ENCODE peak calls at places on chromosomes 13 and 19, in four cellular contexts. One of them, this sample, is unnamed.
A peak's percentile ranks its signal among the peaks of the same experiment; 100 is the strongest.

GRCh38 chr19:39795001-39795400 is 16.3 kb downstream of the LEUTX start:
- DNase-seq in IMR-90: no peak
- DNase-seq in body of pancreas: no peak
- DNase-seq in heart left ventricle: no peak
- DNase-seq in this sample: no peak

GRCh38 chr19:35295792-35296462 is 4.0 kb downstream of the MAG start:
- DNase-seq in body of pancreas: no peak
- DNase-seq in heart left ventricle: no peak
- DNase-seq in IMR-90: no peak
- DNase-seq in this sample: no peak

GRCh38 chr13:66996503-66996902 is 233.6 kb downstream of the PCDH9 start:
- DNase-seq in heart left ventricle: no peak
- DNase-seq in IMR-90: peak; percentile 18
- DNase-seq in body of pancreas: no peak
- DNase-seq in this sample: no peak

GRCh38 chr19:16588089-16588823 is 16.0 kb upstream of the SLC35E1 start:
- DNase-seq in IMR-90: peak; percentile 19
- DNase-seq in heart left ventricle: no peak
- DNase-seq in body of pancreas: peak; percentile 81
- DNase-seq in this sample: peak; percentile 79

GRCh38 chr13:42832341-42833153 is 51.2 kb downstream of the FAM216B start:
- DNase-seq in IMR-90: peak; percentile 94
- DNase-seq in body of pancreas: peak; percentile 41
- DNase-seq in heart left ventricle: no peak
- DNase-seq in this sample: no peak

GRCh38 chr19:5695649-5696195 is 5.6 kb downstream of the RPL36 start:
- DNase-seq in IMR-90: no peak
- DNase-seq in body of pancreas: no peak
- DNase-seq in heart left ventricle: no peak
- DNase-seq in this sample: peak; percentile 51

GRCh38 chr13:76570485-76570884 is 315.7 kb downstream of the KCTD12 start:
- DNase-seq in IMR-90: no peak
- DNase-seq in body of pancreas: no peak
- DNase-seq in heart left ventricle: no peak
- DNase-seq in this sample: no peak

GRCh38 chr19:4328243-4328990 is 10.2 kb downstream of the STAP2 start:
- DNase-seq in heart left ventricle: peak; percentile 97
- DNase-seq in IMR-90: peak; percentile 74
- DNase-seq in body of pancreas: peak; percentile 84
- DNase-seq in this sample: peak; percentile 97

GRCh38 chr19:40089462-40089861 is 1.3 kb downstream of the ZNF780A start:
- DNase-seq in heart left ventricle: peak; percentile 40
- DNase-seq in body of pancreas: peak; percentile 5
- DNase-seq in IMR-90: peak; percentile 8
- DNase-seq in this sample: no peak

GRCh38 chr13:27942972-27943371 is 23.2 kb downstream of the PDX1 start:
- DNase-seq in body of pancreas: no peak
- DNase-seq in IMR-90: no peak
- DNase-seq in heart left ventricle: no peak
- DNase-seq in this sample: no peak

GRCh38 chr19:56076413-56076998 is 44.6 kb downstream of the ZNF787 start:
- DNase-seq in heart left ventricle: no peak
- DNase-seq in IMR-90: peak; percentile 50
- DNase-seq in body of pancreas: peak; percentile 65
- DNase-seq in this sample: peak; percentile 46

GRCh38 chr13:108508263-108508662 is 121.1 kb upstream of the MYO16 start:
- DNase-seq in heart left ventricle: no peak
- DNase-seq in IMR-90: peak; percentile 29
- DNase-seq in body of pancreas: no peak
- DNase-seq in this sample: no peak

GRCh38 chr19:38360351-38360750 is 14.0 kb upstream of the PSMD8 start:
- DNase-seq in heart left ventricle: no peak
- DNase-seq in body of pancreas: no peak
- DNase-seq in IMR-90: no peak
- DNase-seq in this sample: no peak

GRCh38 chr13:22883262-22883840 is 297.4 kb upstream of the SGCG start:
- DNase-seq in heart left ventricle: no peak
- DNase-seq in body of pancreas: no peak
- DNase-seq in IMR-90: no peak
- DNase-seq in this sample: no peak

GRCh38 chr19:4738734-4739133 is 15.1 kb upstream of the DPP9 start:
- DNase-seq in IMR-90: no peak
- DNase-seq in heart left ventricle: no peak
- DNase-seq in body of pancreas: no peak
- DNase-seq in this sample: no peak

GRCh38 chr19:33532859-33533455 is 11.4 kb upstream of the PEPD start:
- DNase-seq in body of pancreas: no peak
- DNase-seq in IMR-90: no peak
- DNase-seq in heart left ventricle: no peak
- DNase-seq in this sample: no peak

GRCh38 chr19:38173324-38174041 is 50.5 kb downstream of the DPF1 start:
- DNase-seq in IMR-90: peak; percentile 36
- DNase-seq in heart left ventricle: peak; percentile 92
- DNase-seq in body of pancreas: peak; percentile 64
- DNase-seq in this sample: no peak

GRCh38 chr13:78621086-78621485 is 17.7 kb upstream of the POU4F1 start:
- DNase-seq in heart left ventricle: no peak
- DNase-seq in body of pancreas: no peak
- DNase-seq in IMR-90: no peak
- DNase-seq in this sample: no peak

GRCh38 chr13:65985632-65986031 is 1244.5 kb downstream of the PCDH9 start:
- DNase-seq in body of pancreas: no peak
- DNase-seq in IMR-90: no peak
- DNase-seq in heart left ventricle: no peak
- DNase-seq in this sample: peak; percentile 2

GRCh38 chr19:1933942-1934341 is 7.0 kb upstream of the CSNK1G2 start:
- DNase-seq in body of pancreas: no peak
- DNase-seq in heart left ventricle: no peak
- DNase-seq in IMR-90: no peak
- DNase-seq in this sample: no peak

GRCh38 chr13:82674546-82674945 is 1207.7 kb downstream of the SLITRK1 start:
- DNase-seq in body of pancreas: no peak
- DNase-seq in IMR-90: no peak
- DNase-seq in heart left ventricle: no peak
- DNase-seq in this sample: no peak

GRCh38 chr13:82678052-82678451 is 1204.2 kb downstream of the SLITRK1 start:
- DNase-seq in body of pancreas: no peak
- DNase-seq in IMR-90: no peak
- DNase-seq in heart left ventricle: no peak
- DNase-seq in this sample: no peak

GRCh38 chr13:82675024-82675423 is 1207.2 kb downstream of the SLITRK1 start:
- DNase-seq in heart left ventricle: no peak
- DNase-seq in IMR-90: no peak
- DNase-seq in body of pancreas: no peak
- DNase-seq in this sample: no peak

DNA sequence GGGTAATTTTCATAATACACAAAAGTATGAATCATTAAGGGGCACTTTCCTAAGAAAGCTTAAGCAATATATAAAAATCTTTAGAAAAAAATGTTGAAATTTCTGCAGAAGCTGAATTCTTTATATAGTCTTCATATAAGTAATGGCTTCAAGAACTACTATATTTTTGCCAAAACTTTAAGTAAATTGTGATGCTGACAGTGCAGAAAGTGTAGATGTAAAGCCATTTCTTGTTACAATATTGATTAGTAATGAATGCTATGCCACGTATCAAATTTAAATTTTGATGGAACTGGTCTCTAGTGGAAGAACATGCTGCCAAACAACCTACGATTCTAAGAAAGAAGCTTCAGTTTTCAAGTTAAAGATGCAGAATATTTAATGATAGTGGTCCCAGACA is 1210.0 kb downstream of the SLITRK1 start:
- DNase-seq in body of pancreas: no peak
- DNase-seq in IMR-90: no peak
- DNase-seq in heart left ventricle: no peak
- DNase-seq in this sample: no peak
- TF ChIP-seq POLR2A in body of pancreas: no peak
- TF ChIP-seq POLR2A in IMR-90: no peak
- TF ChIP-seq POLR2A in heart left ventricle: no peak
- TF ChIP-seq POLR2A in this sample: no peak

GRCh38 chr13:47719164-47719563 is 281.9 kb downstream of the SUCLA2 start:
- DNase-seq in heart left ventricle: no peak
- DNase-seq in IMR-90: no peak
- DNase-seq in body of pancreas: no peak
- DNase-seq in this sample: no peak

GRCh38 chr13:47726394-47726793 is 274.7 kb downstream of the SUCLA2 start:
- DNase-seq in IMR-90: no peak
- DNase-seq in body of pancreas: no peak
- DNase-seq in heart left ventricle: no peak
- DNase-seq in this sample: no peak

DNA sequence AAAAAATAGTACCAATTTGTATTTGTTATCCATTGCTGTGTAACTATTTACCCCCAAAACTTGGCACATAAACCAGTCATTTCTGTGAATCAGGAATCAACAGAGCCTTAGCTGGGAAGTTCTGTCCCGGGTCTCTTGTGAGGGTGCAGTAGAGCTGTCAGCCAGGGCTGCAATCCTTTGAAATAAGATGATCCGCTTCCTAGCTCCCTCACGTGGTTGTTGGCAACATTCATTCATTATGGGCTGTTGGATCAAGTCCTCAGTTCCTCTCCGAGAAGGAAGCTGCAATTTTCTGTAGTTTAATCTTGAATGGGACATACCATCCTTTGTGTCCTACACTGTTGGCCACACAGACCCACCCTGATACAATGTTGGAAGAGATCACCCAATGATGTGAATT is 277.2 kb downstream of the SUCLA2 start:
- DNase-seq in body of pancreas: no peak
- DNase-seq in IMR-90: no peak
- DNase-seq in heart left ventricle: no peak
- DNase-seq in this sample: no peak
- TF ChIP-seq CTCF in body of pancreas: no peak
- TF ChIP-seq CTCF in IMR-90: no peak
- TF ChIP-seq CTCF in heart left ventricle: no peak
- TF ChIP-seq CTCF in this sample: no peak

GRCh38 chr13:41139296-41139966 is 6.8 kb upstream of the KBTBD6 start:
- DNase-seq in IMR-90: peak; percentile 66
- DNase-seq in body of pancreas: no peak
- DNase-seq in heart left ventricle: no peak
- DNase-seq in this sample: no peak
- H3K4me3 ChIP-seq in IMR-90: peak overlapping the region; percentile 40
- H3K4me3 ChIP-seq in body of pancreas: no peak overlapping the region
- H3K4me3 ChIP-seq in heart left ventricle: no peak overlapping the region
- H3K4me3 ChIP-seq in this sample: no peak overlapping the region

DNA sequence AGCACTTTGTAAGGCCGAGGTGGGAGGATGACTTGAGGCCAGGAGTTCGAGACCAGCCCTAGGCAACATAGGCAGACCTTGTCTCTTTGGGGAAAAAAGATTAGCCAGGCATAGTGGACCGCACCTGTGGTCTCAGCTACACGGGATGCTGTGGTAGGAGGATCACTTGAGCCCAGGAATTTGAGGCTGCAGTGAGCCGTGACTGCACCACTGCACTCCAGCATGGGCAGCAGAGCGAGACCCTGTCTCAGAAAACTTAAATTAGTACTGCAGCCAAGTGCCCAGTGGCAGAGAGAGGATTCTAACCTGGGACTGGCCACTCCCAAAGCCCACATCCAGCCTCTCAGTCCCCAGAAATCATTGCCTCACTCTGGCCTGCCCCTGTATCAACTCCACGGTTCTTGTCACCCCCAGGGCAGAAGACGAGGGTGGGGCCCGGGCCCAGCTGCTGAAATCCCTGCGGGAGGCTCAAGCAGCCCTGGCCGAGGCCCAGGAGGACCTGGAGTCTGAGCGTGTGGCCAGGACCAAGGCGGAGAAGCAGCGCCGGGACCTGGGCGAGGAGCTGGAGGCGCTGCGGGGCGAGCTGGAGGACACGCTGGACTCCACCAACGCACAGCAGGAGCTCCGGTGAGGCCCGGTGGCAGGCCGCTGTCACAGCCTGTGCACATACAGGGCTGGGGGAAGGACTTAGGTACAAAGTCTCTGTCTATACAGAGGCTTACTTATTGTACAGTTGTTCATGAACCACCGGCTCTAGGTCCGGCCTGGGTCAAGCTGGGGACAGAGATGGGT is 53.4 kb downstream of the KCNC3 start:
- DNase-seq in IMR-90: no peak
- DNase-seq in heart left ventricle: no peak
- DNase-seq in body of pancreas: no peak
- DNase-seq in this sample: peak; percentile 75
- TF ChIP-seq POLR2A in IMR-90: no peak
- TF ChIP-seq POLR2A in heart left ventricle: no peak
- TF ChIP-seq POLR2A in body of pancreas: no peak
- TF ChIP-seq POLR2A in this sample: no peak

GRCh38 chr13:34345601-34345939 is 527.6 kb downstream of the RFC3 start:
- DNase-seq in heart left ventricle: no peak
- DNase-seq in IMR-90: no peak
- DNase-seq in body of pancreas: no peak
- DNase-seq in this sample: no peak
- TF ChIP-seq CTCF in heart left ventricle: no peak
- TF ChIP-seq CTCF in IMR-90: no peak
- TF ChIP-seq CTCF in body of pancreas: no peak
- TF ChIP-seq CTCF in this sample: no peak

DNA sequence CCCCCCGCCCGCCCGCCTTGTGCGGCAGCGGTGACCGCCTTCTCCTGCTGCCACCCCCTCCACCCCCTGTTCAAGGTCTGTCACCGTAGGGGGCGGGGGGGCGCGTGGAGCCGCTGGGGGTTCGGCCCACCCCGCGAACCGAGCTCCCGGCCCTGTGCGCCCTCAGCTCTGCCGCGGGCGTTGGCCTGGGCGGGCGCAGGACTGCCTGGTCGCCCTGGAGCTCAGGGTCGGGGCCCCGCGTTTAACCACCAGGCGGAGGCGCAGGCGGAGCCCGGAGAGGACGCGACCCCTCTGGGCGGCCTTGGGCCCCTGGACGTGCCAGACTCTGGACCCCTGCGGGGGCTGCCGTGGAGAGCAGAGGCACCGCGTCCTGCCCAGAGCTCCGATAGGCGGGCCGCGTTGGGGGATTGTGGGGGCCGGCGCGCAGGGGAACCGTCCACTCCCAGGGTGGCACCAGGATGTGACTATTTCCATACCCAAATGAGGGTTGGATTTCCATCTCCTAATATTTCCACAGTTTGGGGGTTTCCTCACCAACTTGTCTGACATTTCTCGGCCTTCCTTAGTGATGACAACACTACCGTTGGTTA is 13.0 kb upstream of the USP29 start:
- DNase-seq in body of pancreas: no peak
- DNase-seq in IMR-90: no peak
- DNase-seq in heart left ventricle: no peak
- DNase-seq in this sample: no peak
- H3K4me3 ChIP-seq in body of pancreas: no peak overlapping the region
- H3K4me3 ChIP-seq in IMR-90: no peak overlapping the region
- H3K4me3 ChIP-seq in heart left ventricle: no peak overlapping the region
- H3K4me3 ChIP-seq in this sample: no peak overlapping the region